ENCODE peak calls at places on chromosome 3, in four cellular contexts. Q is epithelial cell of esophagus, R is neural crest cell, E is body of pancreas. T is an unnamed sample.

GRCh38 chr3:149512073-149512782 is 37.7 kb downstream of the TM4SF4 start:
- DNase-seq in Q (peak), R (peak), E (peak), T (peak)

GRCh38 chr3:21920431-21920830 is 169.4 kb upstream of the ZNF385D start:
- DNase-seq in Q (peak), R (no peak), E (no peak), T (peak)

GRCh38 chr3:117017135-117017990 is 307.8 kb downstream of the TUSC7 start:
- DNase-seq in Q (no peak), R (no peak), E (no peak), T (no peak)

GRCh38 chr3:175526609-175527280 is 667.6 kb downstream of the NAALADL2 start:
- DNase-seq in Q (no peak), R (no peak), E (no peak), T (peak)

GRCh38 chr3:16177962-16178627 is 3.6 kb downstream of the GALNT15 start:
- DNase-seq in Q (peak), R (peak), E (peak), T (peak)

GRCh38 chr3:52310861-52311566 is 5.1 kb upstream of the DNAH1 start:
- DNase-seq in Q (no peak), R (no peak), E (no peak), T (no peak)

GRCh38 chr3:117817103-117817502 is 1107.5 kb downstream of the TUSC7 start:
- DNase-seq in Q (no peak), R (no peak), E (no peak), T (no peak)

GRCh38 chr3:194313642-194314430 is 37.3 kb downstream of the CPN2 start:
- DNase-seq in Q (no peak), R (no peak), E (no peak), T (no peak)

GRCh38 chr3:179729086-179729485 is 76.2 kb downstream of the USP13 start:
- DNase-seq in Q (no peak), R (no peak), E (no peak), T (no peak)

GRCh38 chr3:142154186-142154585 is 4.8 kb upstream of the TFDP2 start:
- DNase-seq in Q (peak), R (no peak), E (no peak), T (no peak)

GRCh38 chr3:184289426-184289938 is 9.6 kb upstream of the PSMD2 start:
- DNase-seq in Q (peak), R (peak), E (peak), T (peak)

GRCh38 chr3:96410006-96410730 is 404.2 kb upstream of the EPHA6 start:
- DNase-seq in Q (no peak), R (no peak), E (no peak), T (no peak)

GRCh38 chr3:182241777-182242556 is 530.2 kb downstream of the SOX2 start:
- DNase-seq in Q (no peak), R (peak), E (peak), T (no peak)

GRCh38 chr3:129238945-129239705 is 10.3 kb upstream of the COPG1 start:
- DNase-seq in Q (peak), R (no peak), E (peak), T (peak)

GRCh38 chr3:15368561-15369135 is 36.3 kb upstream of the SH3BP5 start:
- DNase-seq in Q (peak), R (no peak), E (no peak), T (peak)

GRCh38 chr3:127445581-127446368 is 144.8 kb downstream of the TPRA1 start:
- DNase-seq in Q (peak), R (no peak), E (no peak), T (no peak)
- TF ChIP-seq CTCF in Q (no peak), R (no peak), E (no peak), T (no peak)

DNA sequence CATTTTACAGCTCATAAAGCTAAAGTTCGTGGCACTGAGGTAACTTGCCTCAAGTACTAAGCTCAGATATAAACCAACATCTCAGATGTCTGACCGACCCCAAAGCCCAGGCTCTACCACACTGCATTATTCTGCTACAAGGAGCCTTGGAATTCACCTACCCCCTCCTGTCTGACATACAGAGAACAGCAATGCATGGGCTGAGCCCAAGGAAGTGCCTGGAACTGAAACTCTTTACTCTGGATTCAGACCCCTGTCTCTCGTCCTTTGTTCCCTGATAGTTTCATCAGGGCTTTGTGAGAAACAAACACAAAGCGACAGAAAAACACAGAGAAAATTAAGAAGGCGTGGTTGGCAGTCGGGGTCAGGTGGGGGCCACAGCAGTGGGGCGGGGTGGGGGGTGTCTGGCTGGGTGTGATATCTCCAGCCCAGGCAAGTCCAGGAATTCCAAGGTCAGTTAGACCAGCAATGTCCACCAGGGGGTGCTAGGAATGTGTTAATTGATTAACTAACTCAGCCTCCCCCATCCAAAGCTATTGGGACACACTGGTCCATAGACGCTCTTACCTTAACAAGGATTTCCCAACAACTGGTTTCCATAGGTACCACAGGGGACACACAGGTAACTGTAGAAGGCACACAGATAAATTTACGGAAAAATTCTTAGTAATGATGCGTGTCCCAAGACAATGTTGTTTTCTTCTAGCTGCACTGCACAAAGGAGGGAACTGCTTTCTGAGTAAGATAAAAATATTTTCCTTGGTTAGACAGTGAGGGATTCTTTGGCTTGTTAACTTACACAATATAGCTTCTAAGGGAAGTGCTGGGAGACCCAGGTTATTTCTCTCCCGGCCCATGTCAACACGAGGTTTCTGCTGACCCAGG is 18.8 kb upstream of the SSUH2 start:
- DNase-seq in Q (peak), R (peak), E (peak), T (peak)
- TF ChIP-seq CTCF in Q (peak), R (peak), E (peak), T (peak)

GRCh38 chr3:157174265-157174615 is 14.3 kb upstream of the CCNL1 start:
- DNase-seq in Q (peak), R (no peak), E (peak), T (no peak)

GRCh38 chr3:157175678-157176077 is 15.7 kb upstream of the CCNL1 start:
- DNase-seq in Q (peak), R (no peak), E (peak), T (no peak)

GRCh38 chr3:157176108-157176507 is 16.2 kb upstream of the CCNL1 start:
- DNase-seq in Q (no peak), R (no peak), E (no peak), T (no peak)

GRCh38 chr3:157172746-157173145 is 12.8 kb upstream of the CCNL1 start:
- DNase-seq in Q (no peak), R (no peak), E (no peak), T (no peak)

GRCh38 chr3:157174616-157175498 is 14.9 kb upstream of the CCNL1 start:
- DNase-seq in Q (peak), R (peak), E (peak), T (peak)
- TF ChIP-seq CTCF in Q (no peak), R (no peak), E (no peak), T (no peak)

GRCh38 chr3:170809975-170810357 is 60.0 kb downstream of the RPL22L1 start:
- DNase-seq in Q (peak), R (no peak), E (no peak), T (peak)
- TF ChIP-seq CTCF in Q (no peak), R (no peak), E (no peak), T (no peak)

DNA sequence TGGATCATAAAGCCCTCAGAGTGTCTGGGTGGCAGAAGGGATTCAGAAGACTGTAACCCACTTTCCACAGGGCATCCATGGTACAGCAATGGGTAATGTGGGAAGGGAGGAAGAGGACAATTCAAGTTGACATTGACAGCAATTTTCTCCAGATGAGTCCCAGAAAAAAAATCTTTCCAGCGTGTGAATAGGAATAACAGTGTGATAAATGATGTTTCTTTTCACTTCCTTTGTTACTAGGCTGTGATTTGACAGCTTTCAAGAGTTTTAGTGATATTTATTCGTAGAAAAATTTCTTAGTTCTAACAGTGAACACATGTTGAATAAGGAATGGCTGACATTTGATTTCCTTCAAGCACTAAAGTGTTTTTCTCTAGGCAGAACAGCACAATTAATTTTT is 186.4 kb downstream of the CADPS start:
- DNase-seq in Q (no peak), R (no peak), E (no peak), T (no peak)
- TF ChIP-seq CTCF in Q (no peak), R (no peak), E (no peak), T (no peak)

GRCh38 chr3:120142236-120142635 is 48.0 kb upstream of the GSK3B start:
- DNase-seq in Q (no peak), R (no peak), E (no peak), T (no peak)

GRCh38 chr3:120140098-120140742 is 46.0 kb upstream of the GSK3B start:
- DNase-seq in Q (no peak), R (no peak), E (no peak), T (no peak)

GRCh38 chr3:120139140-120139539 is 44.9 kb upstream of the GSK3B start:
- DNase-seq in Q (no peak), R (no peak), E (no peak), T (no peak)

DNA sequence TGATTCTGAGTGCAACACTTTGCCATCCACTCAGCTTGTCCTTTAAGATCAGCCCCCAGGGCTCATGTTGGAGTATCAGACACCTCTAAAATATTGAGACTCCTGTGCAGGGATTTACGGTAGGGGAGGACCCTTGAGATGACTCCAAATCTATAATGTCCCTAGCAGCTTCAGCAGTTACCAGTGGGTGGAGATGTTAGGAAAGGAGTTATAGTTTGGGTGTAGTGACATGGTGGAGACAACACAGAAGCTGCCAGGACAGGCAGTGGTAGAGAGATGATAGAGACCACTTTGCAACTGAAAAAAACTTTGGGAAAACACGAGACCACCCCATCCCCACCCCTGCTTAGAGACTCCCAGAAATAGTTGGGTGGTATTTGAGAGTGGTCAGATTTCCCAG is 43.3 kb upstream of the GSK3B start:
- DNase-seq in Q (no peak), R (no peak), E (no peak), T (no peak)
- TF ChIP-seq CTCF in Q (peak), R (no peak), E (no peak), T (no peak)

DNA sequence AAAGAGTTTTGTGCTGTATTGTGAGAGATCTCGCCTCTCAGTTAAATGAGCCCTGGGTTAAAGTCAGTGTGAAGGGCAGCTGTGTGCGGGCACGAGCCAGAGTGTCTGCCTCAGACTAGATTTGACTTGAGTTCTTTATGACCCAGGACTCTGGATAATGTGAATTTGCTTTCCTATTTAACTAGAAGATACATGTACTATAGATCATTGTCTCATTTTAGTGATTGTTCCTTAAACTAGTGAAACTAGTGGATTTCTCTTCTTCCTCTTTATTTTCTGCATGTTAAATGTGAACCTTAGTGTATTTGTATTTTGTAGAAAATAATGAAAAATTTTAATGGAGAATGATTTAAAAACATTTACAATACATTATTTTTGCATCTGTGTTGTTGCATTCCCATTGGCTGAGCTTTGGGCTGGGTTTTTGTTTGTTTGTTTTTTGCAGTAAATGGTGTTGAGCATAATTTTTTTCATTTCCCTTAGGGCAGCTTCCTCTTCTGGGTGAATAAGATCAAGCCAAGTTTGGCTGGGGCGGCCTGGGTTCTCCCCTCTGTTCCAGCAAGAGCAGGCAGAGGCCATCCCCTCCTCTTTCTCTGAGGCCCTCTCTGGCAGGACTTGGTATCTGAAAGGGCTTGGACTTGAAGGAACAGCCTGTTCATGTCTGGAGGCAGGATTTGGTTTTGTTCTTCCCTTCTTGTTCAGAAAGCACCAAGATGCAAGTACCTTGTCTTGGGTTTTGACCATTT is 15.0 kb downstream of the GCSAM start:
- DNase-seq in Q (no peak), R (no peak), E (peak), T (no peak)
- TF ChIP-seq CTCF in Q (no peak), R (no peak), E (no peak), T (no peak)

T was measured in MCF 10A.